ENCODE peak calls at places on chromosomes 12 and 14, in six cellular contexts. X, K, D, A, H and R are unnamed samples.
A peak's percentile ranks its signal among the peaks of the same experiment; 100 is the strongest.

GRCh38 chr12:100794441-100795192 is at the start of gene ANO4:
- DNase-seq in X (no peak), K (no peak), D (peak; percentile 22), A (no peak), H (no peak), R (peak; percentile 42)

GRCh38 chr12:73585136-73585535 is 952.5 kb upstream of the ATXN7L3B start:
- DNase-seq in X (no peak), K (no peak), D (no peak), A (no peak), H (no peak), R (no peak)

GRCh38 chr14:67653651-67654280 is 20.7 kb downstream of the VTI1B start:
- DNase-seq in X (no peak), K (no peak), D (no peak), A (no peak), H (no peak), R (no peak)

GRCh38 chr12:122641976-122642375 is 61.2 kb downstream of the HCAR2 start:
- DNase-seq in X (no peak), K (no peak), D (no peak), A (no peak), H (no peak), R (no peak)

GRCh38 chr12:22588817-22589216 is 36.2 kb upstream of the ETNK1 start:
- DNase-seq in X (no peak), K (no peak), D (no peak), A (no peak), H (no peak), R (no peak)

GRCh38 chr14:70009961-70010360 is 130.7 kb downstream of the SMOC1 start:
- DNase-seq in X (no peak), K (no peak), D (no peak), A (no peak), H (no peak), R (no peak)

GRCh38 chr12:118446247-118446646 is 69.9 kb downstream of the SUDS3 start:
- DNase-seq in X (no peak), K (no peak), D (no peak), A (no peak), H (no peak), R (no peak)

GRCh38 chr12:60271816-60272215 is 676.0 kb downstream of the SLC16A7 start:
- DNase-seq in X (no peak), K (no peak), D (no peak), A (no peak), H (no peak), R (no peak)

GRCh38 chr12:66139328-66139727 is 8.8 kb upstream of the LLPH start:
- DNase-seq in X (no peak), K (no peak), D (no peak), A (no peak), H (no peak), R (no peak)

GRCh38 chr12:114530417-114530816 is 124.5 kb upstream of the TBX5 start:
- DNase-seq in X (no peak), K (no peak), D (no peak), A (no peak), H (no peak), R (no peak)

GRCh38 chr12:47839214-47839613 is 19.5 kb upstream of the HDAC7 start:
- DNase-seq in X (no peak), K (no peak), D (no peak), A (no peak), H (no peak), R (no peak)

GRCh38 chr12:79408665-79409064 is 282.1 kb downstream of the PAWR start:
- DNase-seq in X (no peak), K (no peak), D (no peak), A (no peak), H (no peak), R (no peak)

GRCh38 chr12:121534495-121535148 is 46.2 kb downstream of the KDM2B start:
- DNase-seq in X (peak; percentile 65), K (no peak), D (no peak), A (no peak), H (no peak), R (peak; percentile 73)

GRCh38 chr14:91261115-91261514 is 16.6 kb upstream of the GPR68 start:
- DNase-seq in X (peak; percentile 48), K (no peak), D (no peak), A (no peak), H (no peak), R (no peak)

GRCh38 chr14:35807131-35807961 is 1.7 kb downstream of the RALGAPA1 start:
- DNase-seq in X (no peak), K (no peak), D (no peak), A (no peak), H (no peak), R (no peak)

GRCh38 chr14:74648643-74649042 is 36.6 kb upstream of the LTBP2 start:
- DNase-seq in X (no peak), K (no peak), D (no peak), A (no peak), H (no peak), R (no peak)

GRCh38 chr12:126144603-126145002 is 1079.4 kb downstream of the AACS start:
- DNase-seq in X (no peak), K (no peak), D (no peak), A (no peak), H (no peak), R (no peak)

GRCh38 chr12:46556105-46556559 is 183.6 kb upstream of the SLC38A2 start:
- DNase-seq in X (no peak), K (no peak), D (no peak), A (peak; percentile 92), H (no peak), R (no peak)

GRCh38 chr12:108094250-108094649 is 34.8 kb upstream of the WSCD2 start:
- DNase-seq in X (no peak), K (no peak), D (no peak), A (no peak), H (no peak), R (no peak)

GRCh38 chr12:48473061-48473460 is 702 bp downstream of the ANP32D start:
- DNase-seq in X (no peak), K (no peak), D (no peak), A (no peak), H (no peak), R (no peak)

GRCh38 chr12:124538194-124539082 is 29.0 kb downstream of the NCOR2 start:
- DNase-seq in X (no peak), K (no peak), D (no peak), A (no peak), H (no peak), R (no peak)

GRCh38 chr12:47817272-47818006 is 2.3 kb downstream of the HDAC7 start:
- DNase-seq in X (no peak), K (no peak), D (no peak), A (no peak), H (no peak), R (peak; percentile 41)

GRCh38 chr14:55201219-55202096 is 10.1 kb upstream of the DLGAP5 start:
- DNase-seq in X (no peak), K (no peak), D (no peak), A (no peak), H (no peak), R (peak; percentile 42)

GRCh38 chr12:74985293-74985985 is 224.2 kb downstream of the KCNC2 start:
- DNase-seq in X (no peak), K (no peak), D (no peak), A (no peak), H (no peak), R (no peak)

GRCh38 chr14:68681256-68681655 is 111.6 kb downstream of the ZFP36L1 start:
- DNase-seq in X (no peak), K (no peak), D (no peak), A (no peak), H (no peak), R (no peak)
- H3K27ac ChIP-seq in X (no peak overlapping the region), K (peak overlapping the region; percentile 90), D (no peak overlapping the region), A (no peak overlapping the region), H (peak overlapping the region; percentile 82), R (no peak overlapping the region)

DNA sequence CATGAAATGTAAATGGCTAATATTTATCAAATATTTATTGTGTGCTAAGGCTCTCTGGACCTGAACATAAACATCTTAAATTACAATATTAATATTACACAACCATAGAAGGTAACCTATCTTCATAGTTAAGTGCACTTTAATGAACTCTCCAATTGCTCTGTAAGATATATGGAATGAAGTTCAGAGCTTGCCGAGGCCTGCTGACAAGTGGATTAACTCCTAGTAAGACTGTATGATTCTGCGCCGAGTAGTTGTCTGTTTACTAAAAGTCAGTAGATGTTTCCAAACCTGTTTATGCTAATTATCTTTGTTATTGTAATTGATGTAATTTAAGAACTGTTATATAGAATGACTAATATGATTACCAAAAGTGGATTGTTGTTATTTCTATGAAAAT is 77.2 kb downstream of the PTPRR start:
- DNase-seq in X (no peak), K (no peak), D (no peak), A (no peak), H (no peak), R (no peak)
- H3K27ac ChIP-seq in X (no peak overlapping the region), K (no peak overlapping the region), D (no peak overlapping the region), A (no peak overlapping the region), H (no peak overlapping the region), R (no peak overlapping the region)

GRCh38 chr14:92952497-92953298 is 29.7 kb downstream of the CHGA start:
- DNase-seq in X (no peak), K (no peak), D (no peak), A (no peak), H (no peak), R (no peak)

GRCh38 chr14:92953526-92953925 is 30.6 kb downstream of the CHGA start:
- DNase-seq in X (no peak), K (no peak), D (no peak), A (no peak), H (no peak), R (no peak)

GRCh38 chr14:92956961-92957360 is 34.0 kb downstream of the CHGA start:
- DNase-seq in X (no peak), K (no peak), D (no peak), A (no peak), H (no peak), R (no peak)

GRCh38 chr14:92955381-92955780 is 32.4 kb downstream of the CHGA start:
- DNase-seq in X (no peak), K (no peak), D (no peak), A (no peak), H (no peak), R (no peak)

DNA sequence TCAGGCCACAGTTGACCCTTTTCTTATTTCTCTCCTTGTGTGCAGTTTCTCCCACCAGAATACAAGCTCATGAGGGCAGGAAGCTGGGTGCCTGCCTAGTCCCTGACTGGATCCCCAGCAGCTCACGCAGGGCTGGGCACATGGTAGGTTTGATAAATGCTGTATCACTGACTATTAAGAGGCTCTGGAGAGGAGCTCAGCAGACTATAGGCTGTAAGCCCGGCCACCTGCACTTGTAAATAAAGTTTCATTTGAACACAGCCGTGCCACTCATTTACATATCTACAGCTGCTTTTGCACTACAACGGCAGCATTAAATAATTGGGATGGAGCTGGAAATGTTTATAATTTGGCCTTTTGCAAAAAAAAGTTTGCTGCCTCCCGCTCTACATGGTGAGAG is 32.0 kb downstream of the CHGA start:
- DNase-seq in X (no peak), K (no peak), D (no peak), A (no peak), H (no peak), R (no peak)
- H3K27ac ChIP-seq in X (no peak overlapping the region), K (no peak overlapping the region), D (no peak overlapping the region), A (no peak overlapping the region), H (no peak overlapping the region), R (no peak overlapping the region)

DNA sequence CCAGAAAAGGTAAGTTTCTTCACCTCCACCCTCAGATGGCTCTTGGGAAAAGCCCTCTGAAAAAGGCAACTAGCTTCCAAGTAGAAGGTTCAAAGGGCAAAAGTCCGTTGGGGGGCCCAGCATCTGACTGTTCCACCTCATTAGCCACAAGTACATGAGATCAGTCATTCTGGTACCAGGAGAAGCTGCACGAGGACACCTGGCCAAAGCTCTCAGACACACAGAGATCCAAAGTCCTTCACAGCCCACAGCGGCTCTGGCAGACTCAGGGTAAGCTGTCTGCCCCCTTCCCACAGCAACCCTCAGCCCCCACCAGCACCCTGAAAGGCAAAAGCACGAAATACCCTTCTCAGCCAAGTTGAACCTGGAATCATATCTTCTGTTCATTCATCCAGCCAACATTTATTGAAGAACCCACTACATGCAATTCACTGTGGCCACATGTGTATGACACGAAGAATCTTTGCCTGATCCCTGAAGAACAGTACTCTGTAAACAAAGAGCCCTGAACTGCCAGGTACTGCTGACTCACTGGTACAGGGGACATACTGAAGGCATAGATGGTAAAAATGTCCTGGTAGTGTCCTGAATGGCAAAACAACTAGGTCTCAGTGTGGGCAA is 19.0 kb downstream of the SLC7A7 start:
- DNase-seq in X (no peak), K (no peak), D (no peak), A (no peak), H (no peak), R (no peak)
- H3K27ac ChIP-seq in X (no peak overlapping the region), K (no peak overlapping the region), D (no peak overlapping the region), A (no peak overlapping the region), H (no peak overlapping the region), R (peak overlapping the region; percentile 20)